ENCODE peak calls at places on chromosomes 1 and 21, in five cellular contexts. L is left lung, B is B cell, I is lower leg skin, P is fibroblast of mammary gland. Y is an unnamed sample.

GRCh38 chr1:56329970-56330369 is 249.4 kb downstream of the PLPP3 start:
- DNase-seq in I (no peak), L (no peak), B (no peak), P (peak; percentile 27), Y (no peak)

GRCh38 chr1:208437416-208437815 is 193.2 kb upstream of the PLXNA2 start:
- DNase-seq in B (no peak), L (no peak), P (peak; percentile 20), I (no peak), Y (no peak)

GRCh38 chr21:35705237-35705887 is 355.0 kb downstream of the SETD4 start:
- DNase-seq in P (no peak), L (no peak), I (no peak), B (no peak), Y (no peak)

GRCh38 chr1:113153116-113153803 is 80.3 kb downstream of the LRIG2 start:
- DNase-seq in P (peak; percentile 45), I (no peak), B (no peak), L (no peak), Y (no peak)

GRCh38 chr1:99672500-99673213 is 26.7 kb downstream of the PALMD start:
- DNase-seq in I (no peak), P (peak; percentile 70), B (no peak), L (no peak), Y (no peak)

GRCh38 chr1:89965203-89965900 is 29.6 kb upstream of the ZNF326 start:
- DNase-seq in P (no peak), L (no peak), B (no peak), I (no peak), Y (no peak)

GRCh38 chr1:235724716-235725115 is 75.1 kb upstream of the GNG4 start:
- DNase-seq in L (no peak), I (no peak), P (no peak), B (no peak), Y (no peak)

GRCh38 chr1:201251851-201252430 is 31.4 kb upstream of the PKP1 start:
- DNase-seq in P (no peak), I (no peak), B (no peak), L (no peak), Y (no peak)

GRCh38 chr1:193183019-193183643 is 3.3 kb downstream of the B3GALT2 start:
- DNase-seq in P (peak; percentile 67), I (no peak), B (no peak), L (no peak), Y (no peak)

GRCh38 chr1:233607252-233608119 is 6.4 kb upstream of the KCNK1 start:
- DNase-seq in P (peak; percentile 50), L (no peak), B (no peak), I (no peak), Y (no peak)

GRCh38 chr1:109040627-109041613 is 982 bp downstream of the WDR47 start:
- DNase-seq in I (no peak), B (peak; percentile 41), L (peak; percentile 87), P (peak; percentile 13), Y (peak; percentile 11)

GRCh38 chr1:211928993-211929637 is 98.6 kb upstream of the LPGAT1 start:
- DNase-seq in P (peak; percentile 22), L (no peak), B (no peak), I (peak; percentile 65), Y (no peak)

GRCh38 chr1:110040548-110040947 is 6.1 kb downstream of the STRIP1 start:
- DNase-seq in B (no peak), L (no peak), P (peak; percentile 15), I (no peak), Y (no peak)

GRCh38 chr1:175192111-175192629 is 406 bp downstream of the KIAA0040 start:
- DNase-seq in I (peak; percentile 64), B (peak; percentile 45), L (no peak), P (no peak), Y (no peak)

GRCh38 chr1:101002551-101002950 is 23.0 kb downstream of the DPH5 start:
- DNase-seq in P (peak; percentile 33), L (no peak), I (no peak), B (no peak), Y (no peak)

GRCh38 chr1:163874070-163874469 is 552.3 kb downstream of the NUF2 start:
- DNase-seq in I (no peak), P (peak; percentile 44), B (no peak), L (no peak), Y (no peak)
- TF ChIP-seq CTCF in I (no peak), P (peak; percentile 65), B (no peak), L (no peak), Y (peak; percentile 41)

DNA sequence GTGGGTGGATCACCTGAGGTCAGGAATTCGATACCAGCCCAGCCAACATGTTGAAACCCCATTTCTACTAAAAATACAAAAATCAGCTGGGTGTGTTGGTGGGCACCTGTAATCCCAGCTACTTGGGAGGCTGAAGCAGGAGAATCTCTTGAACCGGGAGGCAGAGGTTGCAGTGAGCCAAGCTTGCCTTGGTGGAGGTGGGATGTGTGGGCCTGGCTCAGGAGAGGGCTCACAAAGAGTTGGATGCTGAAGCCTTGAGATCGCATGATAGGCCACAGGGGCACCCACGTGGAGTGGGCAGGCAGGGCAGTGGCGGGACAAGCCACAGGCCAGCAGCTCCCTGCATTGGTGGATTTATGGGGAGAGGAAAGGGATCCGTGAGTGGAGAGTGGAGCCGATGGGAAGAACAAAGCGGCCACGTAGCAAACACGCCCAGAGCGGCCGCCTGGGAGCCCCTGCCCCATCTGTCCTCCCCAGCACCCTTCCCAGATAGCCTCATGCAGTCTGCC is 4.4 kb downstream of the THAP3 start:
- DNase-seq in I (no peak), L (no peak), P (no peak), B (no peak), Y (no peak)
- TF ChIP-seq CTCF in I (no peak), L (no peak), P (no peak), B (no peak), Y (no peak)

GRCh38 chr1:214123061-214123784 is 135.4 kb downstream of the PROX1 start:
- DNase-seq in P (peak; percentile 69), B (no peak), I (peak; percentile 21), L (no peak), Y (peak; percentile 19)
- TF ChIP-seq CTCF in P (peak; percentile 63), B (no peak), I (no peak), L (no peak), Y (peak; percentile 68)

GRCh38 chr21:42164064-42164789 is 54.7 kb upstream of the ABCG1 start:
- DNase-seq in I (peak; percentile 53), P (no peak), L (no peak), B (peak; percentile 69), Y (no peak)
- TF ChIP-seq CTCF in I (no peak), P (peak; percentile 20), L (peak; percentile 71), B (peak; percentile 73), Y (peak; percentile 42)

GRCh38 chr1:152745289-152745704 is 12.5 kb upstream of the KPRP start:
- DNase-seq in L (no peak), I (no peak), P (peak; percentile 83), B (no peak), Y (no peak)

GRCh38 chr1:152741656-152742055 is 16.2 kb upstream of the KPRP start:
- DNase-seq in L (no peak), P (peak; percentile 33), I (no peak), B (no peak), Y (no peak)

GRCh38 chr1:152745765-152746444 is 11.9 kb upstream of the KPRP start:
- DNase-seq in I (no peak), P (no peak), L (no peak), B (no peak), Y (no peak)

GRCh38 chr1:152739841-152740240 is 18.0 kb upstream of the KPRP start:
- DNase-seq in B (no peak), L (no peak), P (peak; percentile 72), I (no peak), Y (no peak)

DNA sequence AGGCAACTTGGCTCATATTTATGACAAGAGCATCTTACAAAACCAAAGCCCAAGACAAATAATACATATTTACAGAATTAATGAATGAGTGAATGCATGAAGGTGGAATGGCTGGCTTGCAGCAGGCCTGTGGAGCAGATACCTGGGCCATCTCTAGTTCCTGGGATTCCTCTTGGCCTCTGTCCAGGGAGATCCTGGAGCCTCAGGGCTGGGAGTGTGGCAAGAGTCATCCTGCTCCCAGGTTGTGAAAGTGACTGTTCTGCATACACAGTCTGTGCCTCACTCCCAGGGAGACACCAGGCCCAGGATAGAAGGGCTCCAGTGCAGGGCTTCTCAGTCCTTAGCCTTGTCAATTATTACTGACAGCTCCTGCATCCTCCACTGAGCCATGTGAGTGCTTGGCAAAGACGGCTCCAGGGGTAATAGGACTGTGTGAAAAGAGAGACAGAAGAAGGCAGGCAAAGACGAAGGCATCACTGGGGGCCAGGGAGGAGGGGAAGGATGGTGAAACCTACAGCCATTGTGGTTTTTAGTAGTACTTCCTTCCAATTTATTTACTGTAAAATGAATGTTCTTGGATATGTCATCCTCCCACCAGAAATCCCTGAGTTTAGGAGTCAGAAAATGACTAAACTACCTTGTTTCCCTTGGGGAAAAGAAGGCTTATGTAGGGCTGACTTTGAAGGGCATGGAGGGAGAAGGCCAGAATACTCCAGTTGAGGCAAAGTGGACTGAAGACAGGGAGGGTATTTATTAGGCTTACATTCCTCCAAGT is 14.3 kb upstream of the KPRP start:
- DNase-seq in B (no peak), L (no peak), I (no peak), P (peak; percentile 86), Y (no peak)
- TF ChIP-seq CTCF in B (no peak), L (no peak), I (no peak), P (no peak), Y (no peak)

DNA sequence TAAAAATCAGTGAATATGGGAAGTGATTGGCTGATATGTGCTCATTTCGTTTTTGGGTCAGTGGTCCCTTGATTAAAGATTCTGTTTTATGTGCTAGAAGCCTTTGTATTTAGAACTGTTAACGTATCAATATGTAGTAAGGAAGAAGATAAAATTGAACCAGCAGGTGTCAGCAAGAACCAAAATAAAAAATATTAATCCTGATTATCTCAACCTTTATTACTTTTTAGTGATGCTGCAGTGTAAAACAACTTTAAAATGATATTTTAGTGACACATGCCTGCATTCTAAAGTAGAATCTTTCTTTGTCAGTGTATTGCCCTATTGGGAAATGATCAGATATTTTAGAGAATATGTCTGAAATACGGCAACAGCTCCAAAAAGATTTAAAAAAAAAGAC is 49.5 kb downstream of the NEK7 start:
- DNase-seq in B (no peak), L (no peak), P (no peak), I (no peak), Y (no peak)
- TF ChIP-seq CTCF in B (peak; percentile 10), L (no peak), P (no peak), I (no peak), Y (no peak)

DNA sequence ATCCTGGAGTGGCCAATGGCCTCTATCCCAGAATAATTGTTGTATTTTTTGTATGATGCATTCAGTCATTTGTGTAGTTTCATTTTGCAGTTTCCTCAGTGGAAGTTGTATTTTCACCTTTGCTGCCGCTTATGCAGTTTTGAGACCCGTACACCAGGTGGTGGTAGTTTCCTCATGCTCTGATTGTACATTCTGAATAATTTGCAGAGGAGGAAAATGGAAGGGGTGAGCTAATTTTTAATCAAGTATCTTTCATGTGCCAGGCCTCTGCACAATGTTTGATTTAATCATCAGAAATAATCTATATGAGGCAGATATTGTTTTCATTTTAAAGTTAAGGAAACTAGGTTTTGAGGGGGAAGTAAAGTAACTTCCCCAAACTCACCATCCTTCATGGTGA is 29.5 kb downstream of the HLX start:
- DNase-seq in I (no peak), L (no peak), P (peak; percentile 62), B (peak; percentile 19), Y (no peak)
- TF ChIP-seq CTCF in I (no peak), L (peak; percentile 12), P (peak; percentile 70), B (peak; percentile 62), Y (peak; percentile 60)